ENCODE peak calls at places on chromosomes 4 and X, in eight cellular contexts. U is cardiac muscle cell; R is T1000; F is stimulated activated CD8-positive, alpha-beta memory T cell treated with anti-CD3 and anti-CD28 coated beads, Interleukin-4, amount 100 ng/mL, for 4 hours; O is NCI-H2029 treated with DMSO at 0.1 percent for 48 hours; G is psoas muscle; H is spleen; Z is fibroblast of mammary gland. E is an unnamed sample.

GRCh38 chrX:123975180-123975579 is 13.7 kb downstream of the STAG2 start:
- DNase-seq in U (peak; percentile 29), R (no peak), F (no peak), O (no peak), G (no peak), H (no peak), Z (peak; percentile 56), E (peak; percentile 65)

GRCh38 chrX:143994206-143994605 is 110.3 kb downstream of the UBE2NL start:
- DNase-seq in U (no peak), R (no peak), F (no peak), O (no peak), G (no peak), H (no peak), Z (peak; percentile 6), E (no peak)

GRCh38 chr4:108168672-108169562 is at the start of gene LEF1:
- DNase-seq in U (peak; percentile 42), R (peak; percentile 43), F (peak; percentile 57), O (no peak), G (no peak), H (peak; percentile 83), Z (peak; percentile 24), E (peak; percentile 51)

GRCh38 chr4:183435803-183436202 is 8.6 kb upstream of the CDKN2AIP start:
- DNase-seq in U (no peak), R (no peak), F (no peak), O (no peak), G (no peak), H (no peak), Z (no peak), E (no peak)

GRCh38 chrX:136861877-136862276 is 18.6 kb downstream of the RBMX start:
- DNase-seq in U (no peak), R (no peak), F (no peak), O (no peak), G (no peak), H (no peak), Z (no peak), E (no peak)

GRCh38 chr4:81421346-81422218 is 50.1 kb downstream of the RASGEF1B start:
- DNase-seq in U (peak; percentile 68), R (no peak), F (no peak), O (peak; percentile 33), G (no peak), H (no peak), Z (peak; percentile 52), E (peak; percentile 36)

GRCh38 chr4:2803624-2804448 is 11.0 kb downstream of the SH3BP2 start:
- DNase-seq in U (no peak), R (no peak), F (no peak), O (no peak), G (peak; percentile 55), H (peak; percentile 75), Z (no peak), E (peak; percentile 66)

GRCh38 chrX:148290041-148290440 is 210.4 kb upstream of the AFF2 start:
- DNase-seq in U (no peak), R (no peak), F (no peak), O (no peak), G (no peak), H (no peak), Z (no peak), E (no peak)

GRCh38 chr4:28744066-28744465 is 1883.4 kb downstream of the STIM2 start:
- DNase-seq in U (no peak), R (no peak), F (no peak), O (no peak), G (no peak), H (no peak), Z (peak; percentile 17), E (peak; percentile 5)

GRCh38 chr4:157048248-157048647 is 27.7 kb upstream of the GLRB start:
- DNase-seq in U (peak; percentile 93), R (no peak), F (no peak), O (no peak), G (peak; percentile 32), H (no peak), Z (peak; percentile 90), E (peak; percentile 85)

GRCh38 chr4:169359961-169360360 is 89.2 kb upstream of the SH3RF1 start:
- DNase-seq in U (no peak), R (no peak), F (no peak), O (no peak), G (no peak), H (no peak), Z (no peak), E (no peak)

GRCh38 chr4:12421364-12421763 is 992.7 kb upstream of the HS3ST1 start:
- DNase-seq in U (no peak), R (no peak), F (no peak), O (no peak), G (no peak), H (no peak), Z (no peak), E (no peak)

GRCh38 chr4:9926591-9926990 is 94.7 kb downstream of the SLC2A9 start:
- DNase-seq in U (no peak), R (no peak), F (no peak), O (no peak), G (no peak), H (no peak), Z (no peak), E (no peak)

GRCh38 chr4:7999695-8000094 is 60.0 kb upstream of the AFAP1 start:
- DNase-seq in U (no peak), R (no peak), F (no peak), O (no peak), G (no peak), H (no peak), Z (no peak), E (no peak)

GRCh38 chrX:4925911-4926310 is 1212.5 kb upstream of the PRKX start:
- DNase-seq in U (no peak), R (no peak), F (no peak), O (no peak), G (no peak), H (no peak), Z (no peak), E (no peak)

GRCh38 chrX:50448565-50448964 is 22.1 kb downstream of the DGKK start:
- DNase-seq in U (no peak), R (no peak), F (no peak), O (no peak), G (no peak), H (no peak), Z (peak; percentile 47), E (peak; percentile 22)

GRCh38 chr4:121551881-121552280 is 144.9 kb downstream of the ANXA5 start:
- DNase-seq in U (peak; percentile 1), R (peak; percentile 4), F (no peak), O (peak; percentile 1), G (no peak), H (no peak), Z (peak; percentile 40), E (no peak)

GRCh38 chr4:22911285-22911684 is 218.5 kb downstream of the GBA3 start:
- DNase-seq in U (no peak), R (no peak), F (no peak), O (no peak), G (no peak), H (no peak), Z (no peak), E (no peak)

GRCh38 chrX:97529801-97530200 is 646.1 kb downstream of the RPA4 start:
- DNase-seq in U (peak; percentile 95), R (no peak), F (no peak), O (no peak), G (no peak), H (no peak), Z (peak; percentile 7), E (no peak)

GRCh38 chrX:129744881-129745321 is 6.1 kb downstream of the XPNPEP2 start:
- DNase-seq in U (no peak), R (no peak), F (no peak), O (no peak), G (no peak), H (no peak), Z (no peak), E (no peak)

GRCh38 chr4:109815151-109816081 is at the start of gene GAR1:
- DNase-seq in U (peak; percentile 95), R (peak; percentile 72), F (peak; percentile 77), O (peak; percentile 53), G (peak; percentile 87), H (peak; percentile 96), Z (peak; percentile 91), E (peak; percentile 97)

GRCh38 chr4:165299399-165300060 is 27.9 kb upstream of the MSMO1 start:
- DNase-seq in U (no peak), R (no peak), F (no peak), O (no peak), G (no peak), H (no peak), Z (no peak), E (no peak)

GRCh38 chr4:6294705-6295421 is 25.2 kb downstream of the WFS1 start:
- DNase-seq in U (no peak), R (no peak), F (no peak), O (no peak), G (no peak), H (no peak), Z (no peak), E (no peak)

GRCh38 chr4:63460075-63460474 is 949.2 kb downstream of the TECRL start:
- DNase-seq in U (no peak), R (no peak), F (no peak), O (no peak), G (no peak), H (no peak), Z (no peak), E (no peak)

GRCh38 chr4:22500831-22501714 is 14.8 kb downstream of the ADGRA3 start:
- DNase-seq in U (no peak), R (peak; percentile 25), F (no peak), O (no peak), G (no peak), H (no peak), Z (peak; percentile 63), E (peak; percentile 85)

E was measured in GM23248.